ENCODE peak calls at places on chromosomes 1 and 21, in eight cellular contexts. I is heart right ventricle, M is psoas muscle, Z is OCI-LY7, G is PC-3, H is kidney epithelial cell, O is suprapubic skin, Q is activated B cell treated with CpG ODN at 0.5 μM for 24 hours. T is an unnamed sample.

GRCh38 chr1:154741747-154742495 is 128.2 kb downstream of the KCNN3 start:
- DNase-seq in M (no peak), G (no peak), Q (no peak), O (no peak), Z (no peak), H (no peak), I (no peak), T (no peak)

GRCh38 chr21:24895885-24896734 is 711.2 kb downstream of the MRPL39 start:
- DNase-seq in Z (no peak), H (no peak), O (no peak), G (peak), Q (no peak), M (no peak), I (no peak), T (no peak)

GRCh38 chr1:227947678-227948492 is at the start of gene WNT9A:
- DNase-seq in Q (peak), G (peak), M (peak), Z (no peak), I (no peak), O (peak), H (no peak), T (no peak)

GRCh38 chr1:152473887-152474537 is 36.6 kb upstream of the LCE5A start:
- DNase-seq in I (no peak), M (no peak), G (no peak), Z (no peak), O (no peak), H (no peak), Q (no peak), T (no peak)

GRCh38 chr1:4071675-4072074 is 171.6 kb upstream of the C1orf174 start:
- DNase-seq in Z (no peak), Q (no peak), O (peak), G (no peak), M (no peak), I (no peak), H (no peak), T (no peak)

GRCh38 chr1:169933999-169934725 is 40.5 kb upstream of the SCYL3 start:
- DNase-seq in M (no peak), G (peak), Z (no peak), O (no peak), I (no peak), H (no peak), Q (no peak), T (no peak)

GRCh38 chr1:93972341-93972740 is 63.1 kb upstream of the GCLM start:
- DNase-seq in Z (no peak), O (no peak), M (no peak), I (no peak), Q (no peak), H (no peak), G (no peak), T (no peak)

GRCh38 chr1:46525253-46525983 is 26.0 kb downstream of the KNCN start:
- DNase-seq in G (no peak), H (no peak), O (no peak), I (no peak), Q (no peak), Z (no peak), M (no peak), T (no peak)

GRCh38 chr1:98342556-98342955 is 319.0 kb upstream of the SNX7 start:
- DNase-seq in G (no peak), Q (no peak), I (no peak), M (no peak), H (no peak), O (no peak), Z (no peak), T (no peak)

GRCh38 chr1:200053639-200054038 is 26.1 kb downstream of the NR5A2 start:
- DNase-seq in Z (no peak), G (no peak), H (no peak), I (no peak), M (no peak), O (no peak), Q (no peak), T (no peak)

GRCh38 chr1:16979475-16980327 is 719 bp downstream of the MFAP2 start:
- DNase-seq in G (no peak), I (no peak), H (no peak), O (no peak), Z (no peak), Q (no peak), M (no peak), T (no peak)

GRCh38 chr21:38756746-38757145 is 49.0 kb upstream of the ETS2 start:
- DNase-seq in I (no peak), H (peak), Z (no peak), O (no peak), Q (no peak), M (no peak), G (peak), T (no peak)

GRCh38 chr1:110339040-110339426 is at the start of gene RBM15:
- DNase-seq in M (peak), I (peak), Z (peak), H (peak), Q (peak), O (peak), G (peak), T (peak)

GRCh38 chr1:63698001-63698838 is 75.6 kb upstream of the ROR1 start:
- DNase-seq in G (no peak), M (no peak), O (no peak), H (no peak), Z (no peak), I (peak), Q (no peak), T (no peak)

GRCh38 chr1:117271959-117272358 is 61.2 kb upstream of the VTCN1 start:
- DNase-seq in G (peak), O (no peak), H (no peak), Q (no peak), Z (no peak), M (no peak), I (no peak), T (no peak)

GRCh38 chr1:117262976-117263375 is 52.2 kb upstream of the VTCN1 start:
- DNase-seq in M (no peak), O (no peak), I (no peak), G (no peak), Z (no peak), H (no peak), Q (no peak), T (no peak)

GRCh38 chr1:117271129-117271528 is 60.4 kb upstream of the VTCN1 start:
- DNase-seq in Z (no peak), I (no peak), Q (no peak), M (no peak), O (no peak), G (no peak), H (no peak), T (no peak)

GRCh38 chr1:117268926-117269378 is 58.2 kb upstream of the VTCN1 start:
- DNase-seq in Q (no peak), I (no peak), G (peak), H (peak), O (no peak), Z (no peak), M (no peak), T (no peak)

GRCh38 chr1:117267232-117267774 is 56.6 kb upstream of the VTCN1 start:
- DNase-seq in I (no peak), Z (no peak), H (no peak), O (no peak), Q (no peak), M (no peak), G (no peak), T (no peak)
- TF ChIP-seq CTCF in I (no peak), Z (no peak), H (no peak), O (no peak), Q (no peak), M (no peak), G (no peak), T (no peak)

GRCh38 chr1:203343956-203344355 is 7.0 kb downstream of the FMOD start:
- DNase-seq in H (no peak), O (no peak), Q (no peak), Z (no peak), G (no peak), M (no peak), I (no peak), T (no peak)

GRCh38 chr1:203349757-203350522 is 982 bp downstream of the FMOD start:
- DNase-seq in G (no peak), Z (no peak), Q (no peak), H (no peak), O (no peak), I (no peak), M (no peak), T (no peak)

GRCh38 chr1:203349166-203349565 is 1.8 kb downstream of the FMOD start:
- DNase-seq in O (no peak), Z (no peak), Q (no peak), H (no peak), M (no peak), G (no peak), I (no peak), T (no peak)

GRCh38 chr1:203346755-203347102 is 4.2 kb downstream of the FMOD start:
- DNase-seq in H (no peak), M (no peak), I (no peak), Z (no peak), Q (no peak), O (no peak), G (no peak), T (no peak)

GRCh38 chr1:203346060-203346754 is 4.7 kb downstream of the FMOD start:
- DNase-seq in O (no peak), M (no peak), G (no peak), H (no peak), I (no peak), Q (no peak), Z (peak), T (no peak)
- TF ChIP-seq CTCF in O (no peak), M (no peak), G (peak), H (no peak), I (no peak), Q (no peak), Z (peak), T (no peak)

GRCh38 chr21:44869860-44870747 is 3.4 kb downstream of the PTTG1IP start:
- DNase-seq in H (peak), M (peak), I (peak), O (peak), Q (no peak), G (peak), Z (no peak), T (peak)
- TF ChIP-seq CTCF in H (no peak), M (no peak), I (no peak), O (no peak), Q (no peak), G (no peak), Z (no peak), T (no peak)

GRCh38 chr1:6080469-6080868 is 34.8 kb downstream of the KCNAB2 start:
- DNase-seq in O (no peak), Z (no peak), H (no peak), Q (no peak), I (peak), M (no peak), G (peak), T (no peak)
- TF ChIP-seq CTCF in O (no peak), Z (peak), H (peak), Q (no peak), I (peak), M (no peak), G (peak), T (no peak)

GRCh38 chr1:161864577-161864976 is 98.5 kb downstream of the ATF6 start:
- DNase-seq in G (peak), I (peak), O (no peak), Q (no peak), H (peak), M (no peak), Z (no peak), T (no peak)
- TF ChIP-seq CTCF in G (peak), I (peak), O (no peak), Q (no peak), H (peak), M (peak), Z (no peak), T (no peak)

DNA sequence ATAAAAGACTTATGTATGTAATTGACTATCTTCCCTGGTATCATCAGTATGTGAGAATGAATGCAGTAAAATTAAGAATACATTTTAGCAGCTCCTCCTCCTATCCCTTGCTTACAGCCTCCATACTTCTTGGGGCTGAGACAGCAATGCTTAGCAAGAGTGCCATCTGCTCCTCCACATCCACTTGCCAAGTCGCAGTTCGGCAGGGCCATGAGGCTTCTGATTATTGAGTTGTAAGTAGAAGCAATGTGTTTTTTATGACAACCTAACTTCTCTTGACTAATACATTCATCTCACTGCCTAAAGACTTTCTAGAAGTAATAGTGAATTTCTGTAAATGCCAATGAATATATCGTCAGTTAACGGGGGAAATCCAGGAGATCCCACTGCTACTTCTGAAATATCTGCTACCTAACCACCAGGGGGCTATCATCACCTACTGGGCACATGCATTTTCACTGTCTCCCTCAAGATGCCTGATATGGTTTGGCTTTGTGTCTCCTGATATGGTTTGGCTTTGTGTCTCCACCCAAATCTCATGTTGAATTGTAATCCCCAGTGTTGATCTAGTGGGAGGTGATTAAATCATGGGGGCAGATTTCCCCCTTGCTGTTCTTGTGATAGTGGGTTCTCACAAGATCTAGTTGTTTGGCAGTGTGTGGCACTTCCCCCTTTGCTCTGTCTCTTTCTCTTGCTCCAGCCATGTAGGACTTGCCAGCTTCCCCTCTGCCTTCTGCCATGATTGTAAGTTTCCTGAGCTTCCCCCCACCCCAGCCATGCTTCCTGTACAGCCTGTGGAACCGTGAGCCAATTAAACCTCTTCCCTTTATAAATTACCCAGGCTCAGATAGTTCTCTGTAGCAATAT is 59.6 kb downstream of the EXTL2 start:
- DNase-seq in G (peak), H (no peak), Z (peak), I (no peak), M (no peak), O (no peak), Q (no peak), T (no peak)
- TF ChIP-seq CTCF in G (peak), H (peak), Z (peak), I (peak), M (peak), O (no peak), Q (no peak), T (no peak)

GRCh38 chr1:161359316-161359715 is 8.4 kb downstream of the CFAP126 start:
- DNase-seq in I (no peak), H (no peak), Z (no peak), G (no peak), O (no peak), M (no peak), Q (no peak), T (no peak)

GRCh38 chr1:161351482-161351881 is 16.2 kb downstream of the CFAP126 start:
- DNase-seq in O (no peak), G (no peak), Z (no peak), I (no peak), M (no peak), Q (no peak), H (no peak), T (no peak)

DNA sequence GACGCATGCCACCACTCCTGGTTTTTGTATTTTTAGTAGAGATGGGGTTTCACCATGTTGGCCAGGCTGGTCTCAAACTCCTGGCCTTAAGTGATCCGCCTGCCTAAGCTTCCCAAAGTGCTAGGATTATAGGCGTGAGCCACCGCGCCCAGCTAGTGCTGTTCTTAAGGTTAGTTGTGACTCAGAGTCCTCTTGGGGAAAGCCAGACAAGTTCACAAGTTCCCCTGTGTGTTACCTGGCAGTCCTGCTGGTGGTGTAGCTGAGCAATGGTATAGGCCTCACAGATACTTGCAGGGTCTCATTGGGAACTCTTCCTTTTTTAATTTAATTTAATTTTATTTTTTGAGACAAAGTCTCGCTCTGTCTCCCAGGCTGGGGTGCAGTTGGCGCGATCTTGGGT is 10.6 kb downstream of the CFAP126 start:
- DNase-seq in G (peak), Z (no peak), M (no peak), O (no peak), Q (no peak), H (no peak), I (no peak), T (no peak)
- TF ChIP-seq CTCF in G (no peak), Z (no peak), M (no peak), O (no peak), Q (no peak), H (no peak), I (no peak), T (no peak)

T was measured in omental fat pad.